ENCODE peak calls at places on chromosomes 4 and X, in seven cellular contexts. One of them, this sample, is unnamed.

GRCh38 chrX:30308263-30309138 is 689 bp downstream of the NR0B1 start:
- DNase-seq in thoracic aorta: no peak
- DNase-seq in MM.1S: no peak
- DNase-seq in lung: no peak
- DNase-seq in AG04450: no peak
- DNase-seq in upper lobe of right lung: no peak
- DNase-seq in fibroblast of lung: no peak
- DNase-seq in this sample: peak

GRCh38 chr4:41058426-41058825 is 155.9 kb downstream of the APBB2 start:
- DNase-seq in lung: no peak
- DNase-seq in thoracic aorta: no peak
- DNase-seq in upper lobe of right lung: no peak
- DNase-seq in AG04450: no peak
- DNase-seq in fibroblast of lung: peak
- DNase-seq in MM.1S: no peak
- DNase-seq in this sample: no peak

GRCh38 chr4:24980064-24980690 is 50.6 kb downstream of the LGI2 start:
- DNase-seq in upper lobe of right lung: no peak
- DNase-seq in AG04450: peak
- DNase-seq in thoracic aorta: peak
- DNase-seq in fibroblast of lung: peak
- DNase-seq in MM.1S: peak
- DNase-seq in lung: peak
- DNase-seq in this sample: peak

GRCh38 chrX:136209016-136209738 is 42.0 kb downstream of the MAP7D3 start:
- DNase-seq in fibroblast of lung: peak
- DNase-seq in upper lobe of right lung: peak
- DNase-seq in AG04450: no peak
- DNase-seq in MM.1S: peak
- DNase-seq in lung: no peak
- DNase-seq in thoracic aorta: no peak
- DNase-seq in this sample: peak

GRCh38 chr4:151921811-151922210 is 161.0 kb upstream of the GATB start:
- DNase-seq in lung: no peak
- DNase-seq in MM.1S: no peak
- DNase-seq in AG04450: no peak
- DNase-seq in fibroblast of lung: peak
- DNase-seq in upper lobe of right lung: no peak
- DNase-seq in thoracic aorta: no peak
- DNase-seq in this sample: no peak

GRCh38 chr4:7978489-7978888 is 38.8 kb upstream of the AFAP1 start:
- DNase-seq in lung: no peak
- DNase-seq in upper lobe of right lung: no peak
- DNase-seq in thoracic aorta: no peak
- DNase-seq in fibroblast of lung: peak
- DNase-seq in AG04450: no peak
- DNase-seq in MM.1S: no peak
- DNase-seq in this sample: no peak

GRCh38 chr4:36138221-36138620 is 106.1 kb downstream of the ARAP2 start:
- DNase-seq in upper lobe of right lung: no peak
- DNase-seq in AG04450: no peak
- DNase-seq in lung: no peak
- DNase-seq in thoracic aorta: no peak
- DNase-seq in MM.1S: no peak
- DNase-seq in fibroblast of lung: peak
- DNase-seq in this sample: no peak

GRCh38 chr4:46390353-46391058 is 578 bp upstream of the GABRA2 start:
- DNase-seq in thoracic aorta: no peak
- DNase-seq in lung: no peak
- DNase-seq in fibroblast of lung: no peak
- DNase-seq in upper lobe of right lung: no peak
- DNase-seq in AG04450: no peak
- DNase-seq in MM.1S: no peak
- DNase-seq in this sample: no peak

GRCh38 chr4:147730333-147730732 is 1.6 kb upstream of the ARHGAP10 start:
- DNase-seq in lung: no peak
- DNase-seq in fibroblast of lung: no peak
- DNase-seq in upper lobe of right lung: no peak
- DNase-seq in MM.1S: peak
- DNase-seq in thoracic aorta: no peak
- DNase-seq in AG04450: no peak
- DNase-seq in this sample: no peak
- H3K4me3 ChIP-seq in lung: no peak
- H3K4me3 ChIP-seq in fibroblast of lung: no peak
- H3K4me3 ChIP-seq in upper lobe of right lung: no peak
- H3K4me3 ChIP-seq in MM.1S: no peak
- H3K4me3 ChIP-seq in thoracic aorta: no peak
- H3K4me3 ChIP-seq in AG04450: no peak
- H3K4me3 ChIP-seq in this sample: no peak

DNA sequence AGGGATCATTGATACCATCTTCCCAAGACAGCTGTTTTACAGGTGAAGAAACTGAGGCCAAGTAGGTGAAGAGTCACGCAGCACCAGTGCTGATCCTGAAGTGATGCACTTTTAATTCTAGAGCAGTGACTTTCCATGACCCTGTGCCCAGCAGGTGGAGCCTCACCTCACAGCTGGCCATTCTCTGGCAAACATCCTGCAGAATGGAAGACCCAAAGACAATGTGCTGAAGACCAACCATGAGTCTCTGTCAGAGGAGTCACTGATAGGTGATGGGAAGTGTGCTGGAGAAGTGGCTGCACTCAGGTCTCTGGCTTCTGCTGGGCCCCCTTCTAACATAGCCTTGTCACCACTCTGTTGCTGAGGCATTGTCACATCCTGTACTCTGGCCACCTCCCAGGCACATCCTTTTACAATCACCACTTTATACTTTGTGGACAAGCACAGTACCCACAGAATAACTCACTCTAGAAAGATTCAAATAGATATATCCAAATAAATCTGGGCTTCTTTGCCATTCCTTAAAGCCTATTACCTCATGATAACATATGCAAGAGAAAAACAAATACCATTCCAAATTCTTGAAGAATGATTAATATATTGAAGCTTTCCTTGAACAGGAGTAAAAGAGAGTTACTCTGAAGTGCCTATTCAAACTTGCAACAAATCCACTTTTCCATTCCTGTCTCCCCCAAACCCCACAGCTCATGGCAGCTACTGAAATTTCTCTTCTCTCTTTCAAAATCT is 64.1 kb upstream of the SCOC start:
- DNase-seq in upper lobe of right lung: no peak
- DNase-seq in thoracic aorta: no peak
- DNase-seq in lung: no peak
- DNase-seq in MM.1S: peak
- DNase-seq in AG04450: no peak
- DNase-seq in fibroblast of lung: peak
- DNase-seq in this sample: no peak
- TF ChIP-seq CTCF in upper lobe of right lung: no peak
- TF ChIP-seq CTCF in thoracic aorta: no peak
- TF ChIP-seq CTCF in lung: no peak
- TF ChIP-seq CTCF in MM.1S: peak
- TF ChIP-seq CTCF in AG04450: peak
- TF ChIP-seq CTCF in fibroblast of lung: no peak
- TF ChIP-seq CTCF in this sample: no peak

DNA sequence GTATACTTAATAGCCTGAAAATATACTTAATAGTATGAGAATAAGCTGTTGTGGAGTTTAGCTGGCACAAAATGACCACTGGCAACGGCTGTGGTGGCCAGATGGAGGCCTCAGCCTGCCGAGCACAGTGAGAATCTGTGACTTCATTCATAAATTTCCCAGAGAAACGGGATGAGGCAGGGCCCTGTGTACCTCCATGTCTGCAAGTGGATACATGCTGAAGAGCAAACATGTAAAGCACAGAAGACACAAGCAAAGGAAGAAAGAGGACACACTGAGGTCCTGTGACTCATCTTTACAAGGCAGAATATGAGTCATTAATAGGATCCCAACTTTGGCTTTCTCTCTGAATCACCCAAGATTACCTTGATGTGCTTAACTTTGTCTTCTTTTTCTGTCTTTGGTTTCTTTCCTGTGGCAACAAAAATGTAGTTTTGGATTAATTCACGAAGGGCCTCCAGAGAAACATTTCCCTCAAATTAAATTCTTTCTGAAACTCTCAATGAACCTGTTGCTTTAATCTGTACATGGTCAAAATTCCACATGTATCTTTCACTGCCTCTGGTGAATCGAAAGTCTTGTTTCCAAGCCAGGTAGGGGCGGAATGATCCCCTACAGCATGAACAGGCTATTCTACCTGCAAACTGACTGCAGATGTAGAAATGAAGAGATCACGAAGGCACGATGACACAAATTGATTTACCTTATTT is 56.4 kb downstream of the IRF2 start:
- DNase-seq in upper lobe of right lung: no peak
- DNase-seq in lung: no peak
- DNase-seq in MM.1S: peak
- DNase-seq in thoracic aorta: no peak
- DNase-seq in AG04450: peak
- DNase-seq in fibroblast of lung: peak
- DNase-seq in this sample: peak
- H3K4me3 ChIP-seq in upper lobe of right lung: no peak
- H3K4me3 ChIP-seq in lung: no peak
- H3K4me3 ChIP-seq in MM.1S: no peak
- H3K4me3 ChIP-seq in thoracic aorta: no peak
- H3K4me3 ChIP-seq in AG04450: no peak
- H3K4me3 ChIP-seq in fibroblast of lung: no peak
- H3K4me3 ChIP-seq in this sample: peak

DNA sequence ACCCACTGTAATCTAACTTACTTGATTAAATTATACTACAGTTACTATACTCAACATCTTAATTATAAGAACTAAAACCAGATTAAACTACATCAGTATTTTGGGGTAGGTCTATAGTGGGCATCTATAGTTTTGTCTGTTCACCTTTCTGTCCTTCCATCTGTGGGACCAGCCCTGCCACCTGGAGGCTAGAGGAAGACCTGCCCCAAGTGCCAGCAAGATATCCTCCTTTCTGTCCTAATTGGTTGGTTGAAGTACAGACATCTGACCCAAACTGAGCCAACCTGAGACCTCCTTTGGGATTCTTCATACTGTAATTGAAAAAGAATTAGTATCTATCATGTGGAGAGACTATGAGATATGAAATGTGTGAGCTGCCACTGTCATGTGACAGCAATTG is 172.2 kb upstream of the TLL1 start:
- DNase-seq in upper lobe of right lung: no peak
- DNase-seq in lung: no peak
- DNase-seq in MM.1S: no peak
- DNase-seq in thoracic aorta: no peak
- DNase-seq in fibroblast of lung: no peak
- DNase-seq in AG04450: no peak
- DNase-seq in this sample: peak
- TF ChIP-seq CTCF in upper lobe of right lung: peak
- TF ChIP-seq CTCF in lung: no peak
- TF ChIP-seq CTCF in MM.1S: no peak
- TF ChIP-seq CTCF in thoracic aorta: no peak
- TF ChIP-seq CTCF in fibroblast of lung: peak
- TF ChIP-seq CTCF in AG04450: no peak
- TF ChIP-seq CTCF in this sample: peak

GRCh38 chrX:11111038-11111851 is at the start of gene HCCS:
- DNase-seq in AG04450: peak
- DNase-seq in lung: peak
- DNase-seq in upper lobe of right lung: peak
- DNase-seq in thoracic aorta: peak
- DNase-seq in MM.1S: peak
- DNase-seq in fibroblast of lung: peak
- DNase-seq in this sample: peak

GRCh38 chrX:11113731-11114130 is 2.6 kb downstream of the HCCS start:
- DNase-seq in lung: no peak
- DNase-seq in MM.1S: peak
- DNase-seq in thoracic aorta: no peak
- DNase-seq in AG04450: no peak
- DNase-seq in fibroblast of lung: peak
- DNase-seq in upper lobe of right lung: no peak
- DNase-seq in this sample: peak

GRCh38 chrX:11111947-11112346 is 815 bp downstream of the HCCS start:
- DNase-seq in MM.1S: peak
- DNase-seq in upper lobe of right lung: no peak
- DNase-seq in fibroblast of lung: no peak
- DNase-seq in thoracic aorta: no peak
- DNase-seq in lung: no peak
- DNase-seq in AG04450: no peak
- DNase-seq in this sample: no peak

GRCh38 chrX:11108253-11108941 is 2.7 kb upstream of the HCCS start:
- DNase-seq in MM.1S: no peak
- DNase-seq in lung: no peak
- DNase-seq in upper lobe of right lung: no peak
- DNase-seq in fibroblast of lung: no peak
- DNase-seq in AG04450: no peak
- DNase-seq in thoracic aorta: no peak
- DNase-seq in this sample: no peak

DNA sequence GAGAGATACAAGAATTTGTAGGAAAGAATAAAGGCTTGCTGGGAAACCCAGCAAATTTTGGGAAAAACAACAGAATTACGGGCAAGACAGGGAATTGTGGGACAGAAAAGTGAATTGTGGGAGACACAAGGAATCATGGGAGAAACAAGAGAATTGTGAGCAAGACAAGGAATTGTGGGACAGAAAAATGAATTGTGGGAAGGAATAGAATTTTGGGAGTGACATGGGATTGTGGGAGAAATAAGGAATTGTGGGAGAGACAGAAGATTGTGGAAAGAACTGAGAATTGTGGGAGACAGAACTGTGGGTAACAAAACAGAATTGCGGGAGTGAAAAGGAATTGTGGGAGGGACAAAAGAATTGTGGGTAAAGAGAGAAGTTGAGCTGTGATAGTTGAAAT is 1.2 kb upstream of the HCCS start:
- DNase-seq in lung: no peak
- DNase-seq in AG04450: no peak
- DNase-seq in MM.1S: no peak
- DNase-seq in upper lobe of right lung: no peak
- DNase-seq in thoracic aorta: no peak
- DNase-seq in fibroblast of lung: no peak
- DNase-seq in this sample: no peak
- H3K4me3 ChIP-seq in lung: no peak
- H3K4me3 ChIP-seq in AG04450: no peak
- H3K4me3 ChIP-seq in MM.1S: peak
- H3K4me3 ChIP-seq in upper lobe of right lung: no peak
- H3K4me3 ChIP-seq in thoracic aorta: no peak
- H3K4me3 ChIP-seq in fibroblast of lung: peak
- H3K4me3 ChIP-seq in this sample: no peak

GRCh38 chr4:112185334-112185733 is 40.1 kb downstream of the FAM241A start:
- DNase-seq in upper lobe of right lung: no peak
- DNase-seq in thoracic aorta: no peak
- DNase-seq in fibroblast of lung: no peak
- DNase-seq in AG04450: no peak
- DNase-seq in lung: no peak
- DNase-seq in MM.1S: no peak
- DNase-seq in this sample: peak

GRCh38 chr4:112184438-112184837 is 39.2 kb downstream of the FAM241A start:
- DNase-seq in fibroblast of lung: no peak
- DNase-seq in lung: no peak
- DNase-seq in upper lobe of right lung: no peak
- DNase-seq in thoracic aorta: no peak
- DNase-seq in MM.1S: no peak
- DNase-seq in AG04450: no peak
- DNase-seq in this sample: no peak

GRCh38 chr4:112190684-112191083 is 40.9 kb upstream of the AP1AR start:
- DNase-seq in thoracic aorta: no peak
- DNase-seq in fibroblast of lung: no peak
- DNase-seq in MM.1S: no peak
- DNase-seq in AG04450: no peak
- DNase-seq in upper lobe of right lung: no peak
- DNase-seq in lung: no peak
- DNase-seq in this sample: no peak

GRCh38 chr4:112185740-112186670 is 40.8 kb downstream of the FAM241A start:
- DNase-seq in fibroblast of lung: no peak
- DNase-seq in upper lobe of right lung: no peak
- DNase-seq in MM.1S: no peak
- DNase-seq in AG04450: no peak
- DNase-seq in lung: no peak
- DNase-seq in thoracic aorta: no peak
- DNase-seq in this sample: no peak

GRCh38 chr4:112189754-112190153 is 41.8 kb upstream of the AP1AR start:
- DNase-seq in upper lobe of right lung: no peak
- DNase-seq in AG04450: no peak
- DNase-seq in MM.1S: no peak
- DNase-seq in lung: no peak
- DNase-seq in fibroblast of lung: no peak
- DNase-seq in thoracic aorta: no peak
- DNase-seq in this sample: no peak
- TF ChIP-seq CTCF in upper lobe of right lung: no peak
- TF ChIP-seq CTCF in AG04450: peak
- TF ChIP-seq CTCF in MM.1S: no peak
- TF ChIP-seq CTCF in lung: no peak
- TF ChIP-seq CTCF in fibroblast of lung: peak
- TF ChIP-seq CTCF in thoracic aorta: no peak
- TF ChIP-seq CTCF in this sample: no peak

This sample was measured in GM12865.